ENCODE peak calls at places on chromosomes 16 and 17, in ten cellular contexts. T, I, N, Z, V, R, C, K, Y and W are unnamed samples.

GRCh38 chr17:38672788-38673713 is 1.7 kb downstream of the EPOP start:
- DNase-seq in T (no peak), I (no peak), N (no peak), Z (no peak), V (peak; percentile 50), R (no peak), C (no peak), K (no peak), Y (no peak), W (no peak)

GRCh38 chr16:13999895-14000425 is 71.2 kb upstream of the MRTFB start:
- DNase-seq in T (no peak), I (peak; percentile 9), N (no peak), Z (no peak), V (no peak), R (no peak), C (no peak), K (peak; percentile 86), Y (no peak), W (peak; percentile 43)

GRCh38 chr17:39867084-39867890 is 715 bp upstream of the ZPBP2 start:
- DNase-seq in T (peak; percentile 23), I (no peak), N (no peak), Z (no peak), V (no peak), R (no peak), C (no peak), K (no peak), Y (no peak), W (no peak)

GRCh38 chr17:48453447-48453846 is 23.4 kb upstream of the SKAP1 start:
- DNase-seq in T (no peak), I (no peak), N (no peak), Z (no peak), V (no peak), R (no peak), C (no peak), K (no peak), Y (no peak), W (no peak)

GRCh38 chr16:75219838-75220237 is 1.1 kb downstream of the CTRB1 start:
- DNase-seq in T (no peak), I (no peak), N (no peak), Z (no peak), V (no peak), R (no peak), C (no peak), K (no peak), Y (no peak), W (peak; percentile 87)

GRCh38 chr16:88596477-88596876 is 26.3 kb downstream of the ZC3H18 start:
- DNase-seq in T (no peak), I (no peak), N (no peak), Z (no peak), V (no peak), R (no peak), C (no peak), K (no peak), Y (no peak), W (no peak)

GRCh38 chr17:48002208-48002919 is 31.5 kb downstream of the CDK5RAP3 start:
- DNase-seq in T (no peak), I (no peak), N (peak; percentile 92), Z (no peak), V (peak; percentile 48), R (no peak), C (peak; percentile 25), K (no peak), Y (no peak), W (peak; percentile 88)

GRCh38 chr17:1322469-1322868 is 43.0 kb downstream of the TRARG1 start:
- DNase-seq in T (no peak), I (no peak), N (no peak), Z (no peak), V (no peak), R (no peak), C (no peak), K (no peak), Y (no peak), W (peak; percentile 52)

GRCh38 chr16:85821441-85821901 is 22.0 kb downstream of the COX4I1 start:
- DNase-seq in T (peak; percentile 59), I (peak; percentile 54), N (peak; percentile 73), Z (peak; percentile 51), V (peak; percentile 87), R (peak; percentile 48), C (no peak), K (peak; percentile 88), Y (peak; percentile 82), W (peak; percentile 84)

GRCh38 chr16:71843517-71844031 is 2.2 kb upstream of the ATXN1L start:
- DNase-seq in T (no peak), I (no peak), N (no peak), Z (no peak), V (no peak), R (no peak), C (no peak), K (no peak), Y (no peak), W (no peak)

GRCh38 chr17:77924757-77925336 is 33.7 kb upstream of the TNRC6C start:
- DNase-seq in T (no peak), I (peak; percentile 30), N (peak; percentile 79), Z (no peak), V (peak; percentile 58), R (no peak), C (no peak), K (no peak), Y (no peak), W (peak; percentile 13)

GRCh38 chr17:13407381-13407780 is 194.3 kb downstream of the HS3ST3A1 start:
- DNase-seq in T (no peak), I (no peak), N (no peak), Z (no peak), V (no peak), R (no peak), C (no peak), K (no peak), Y (no peak), W (no peak)

GRCh38 chr16:636206-637080 is at the start of gene METTL26:
- DNase-seq in T (peak; percentile 85), I (peak; percentile 98), N (peak; percentile 92), Z (peak; percentile 81), V (peak; percentile 98), R (peak; percentile 95), C (no peak), K (peak; percentile 97), Y (peak; percentile 93), W (peak; percentile 97)

GRCh38 chr17:40932608-40933007 is 4.8 kb downstream of the KRT23 start:
- DNase-seq in T (no peak), I (no peak), N (no peak), Z (no peak), V (peak; percentile 93), R (no peak), C (no peak), K (no peak), Y (no peak), W (no peak)

GRCh38 chr17:47872019-47872650 is 21.2 kb upstream of the SP6 start:
- DNase-seq in T (no peak), I (no peak), N (no peak), Z (no peak), V (peak; percentile 72), R (no peak), C (no peak), K (no peak), Y (no peak), W (no peak)

GRCh38 chr17:32588982-32589381 is 102.2 kb downstream of the CDK5R1 start:
- DNase-seq in T (no peak), I (no peak), N (no peak), Z (no peak), V (peak; percentile 41), R (no peak), C (no peak), K (no peak), Y (no peak), W (no peak)

GRCh38 chr17:8175795-8176196 is 384 bp downstream of the TMEM107 start:
- DNase-seq in T (no peak), I (no peak), N (peak; percentile 39), Z (no peak), V (no peak), R (no peak), C (no peak), K (no peak), Y (no peak), W (peak; percentile 80)